ENCODE peak calls at places on chromosomes 5 and 9, in nine cellular contexts. J is mucosa of descending colon; V is CD8-positive, alpha-beta T cell; K is psoas muscle; O is hepatocyte; U is right atrium auricular region; X is BJ; B is PC-9; S is BE2C. R is an unnamed sample. For H3K36me3, the result is how much of the 10 kb centered on the place peaks cover.

GRCh38 chr9:18466101-18466500 is 7.9 kb upstream of the ADAMTSL1 start:
- DNase-seq in J (no peak), V (no peak), K (no peak), O (no peak), U (no peak), X (no peak), B (no peak), S (no peak), R (no peak)

GRCh38 chr5:143135832-143136551 is 267.5 kb downstream of the NR3C1 start:
- DNase-seq in J (no peak), V (no peak), K (peak), O (peak), U (no peak), X (no peak), B (no peak), S (no peak), R (no peak)

GRCh38 chr5:69136296-69136695 is 30.7 kb upstream of the CCNB1 start:
- DNase-seq in J (no peak), V (no peak), K (no peak), O (no peak), U (no peak), X (no peak), B (peak), S (no peak), R (no peak)

GRCh38 chr9:107491081-107492053 is 1.8 kb upstream of the KLF4 start:
- DNase-seq in J (peak), V (no peak), K (peak), O (peak), U (peak), X (no peak), B (no peak), S (no peak), R (no peak)

GRCh38 chr5:38291355-38291754 is 33.0 kb downstream of the EGFLAM start:
- DNase-seq in J (no peak), V (no peak), K (no peak), O (no peak), U (no peak), X (no peak), B (no peak), S (no peak), R (no peak)

GRCh38 chr5:155114655-155115054 is 101.1 kb downstream of the KIF4B start:
- DNase-seq in J (no peak), V (no peak), K (no peak), O (no peak), U (no peak), X (no peak), B (no peak), S (no peak), R (no peak)

GRCh38 chr5:178477224-178478201 is 112.7 kb downstream of the COL23A1 start:
- DNase-seq in J (no peak), V (no peak), K (no peak), O (no peak), U (no peak), X (no peak), B (no peak), S (no peak), R (no peak)

GRCh38 chr9:19800884-19801283 is 12.0 kb upstream of the SLC24A2 start:
- DNase-seq in J (no peak), V (no peak), K (no peak), O (no peak), U (no peak), X (no peak), B (no peak), S (no peak), R (no peak)

GRCh38 chr9:84819446-84819845 is 149.9 kb downstream of the NTRK2 start:
- DNase-seq in J (no peak), V (no peak), K (no peak), O (no peak), U (no peak), X (no peak), B (no peak), S (no peak), R (no peak)
- H3K4me3 ChIP-seq in J (no peak), V (no peak), K (no peak), O (no peak), U (no peak), X (no peak), B (no peak), S (no peak), R (no peak)

GRCh38 chr9:109452761-109453160 is 45.3 kb downstream of the PTPN3 start:
- DNase-seq in J (no peak), V (no peak), K (no peak), O (no peak), U (no peak), X (no peak), B (peak), S (no peak), R (peak)

GRCh38 chr9:109455391-109455790 is 42.7 kb downstream of the PTPN3 start:
- DNase-seq in J (no peak), V (no peak), K (no peak), O (no peak), U (no peak), X (no peak), B (no peak), S (no peak), R (no peak)

GRCh38 chr9:109454601-109455155 is 43.4 kb downstream of the PTPN3 start:
- DNase-seq in J (no peak), V (no peak), K (no peak), O (no peak), U (no peak), X (no peak), B (no peak), S (no peak), R (no peak)

GRCh38 chr9:109453210-109453842 is 44.8 kb downstream of the PTPN3 start:
- DNase-seq in J (no peak), V (no peak), K (no peak), O (peak), U (no peak), X (peak), B (peak), S (no peak), R (no peak)

DNA sequence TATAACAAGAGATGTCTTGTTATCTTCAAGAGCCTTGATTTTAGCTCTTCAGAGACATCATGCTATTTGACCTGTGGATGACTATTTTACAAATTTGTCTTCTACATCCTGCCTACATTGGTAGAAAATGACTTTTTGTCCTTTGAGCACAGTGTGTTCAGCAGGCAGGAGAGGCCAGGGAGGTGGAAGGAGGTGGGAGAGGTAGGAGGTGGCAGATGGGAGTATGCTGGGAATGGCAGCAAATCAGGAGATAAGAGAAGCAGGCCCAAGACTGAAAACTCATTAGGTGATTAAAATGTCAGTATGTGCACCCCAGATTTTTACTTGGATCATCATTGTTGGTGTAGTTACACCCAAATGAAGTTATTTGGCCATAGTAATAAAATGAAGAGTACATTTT is 44.1 kb downstream of the PTPN3 start:
- DNase-seq in J (no peak), V (no peak), K (no peak), O (no peak), U (no peak), X (no peak), B (no peak), S (no peak), R (no peak)
- H3K36me3 ChIP-seq in J (under half), V (under half), K (under half), O (under half), U (under half), X (under half), B (under half), S (under half), R (under half)

GRCh38 chr9:123401879-123402513 is 46.0 kb downstream of the CRB2 start:
- DNase-seq in J (peak), V (no peak), K (no peak), O (peak), U (no peak), X (peak), B (no peak), S (peak), R (peak)
- H3K4me3 ChIP-seq in J (no peak), V (no peak), K (no peak), O (no peak), U (no peak), X (no peak), B (no peak), S (no peak), R (no peak)

DNA sequence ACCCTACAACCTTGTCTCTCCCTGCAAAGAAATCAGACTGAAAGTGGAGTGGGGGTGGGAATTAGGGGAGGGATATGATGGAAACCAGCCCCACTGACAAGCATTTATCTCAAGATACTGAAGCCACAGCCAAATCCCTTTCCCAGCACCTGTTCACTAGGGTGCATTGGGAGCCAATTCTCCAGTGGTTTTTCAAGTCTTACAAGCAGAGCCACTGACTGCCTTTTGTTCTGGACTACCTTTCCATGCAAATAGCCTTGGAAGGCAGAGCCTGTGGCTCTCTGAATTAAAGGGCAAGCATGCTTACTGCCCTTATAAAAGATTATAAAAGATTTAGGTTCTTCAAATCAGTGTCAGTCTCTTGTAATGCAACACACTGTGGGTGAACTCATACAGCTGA is 8.8 kb upstream of the GGTA1 start:
- DNase-seq in J (no peak), V (no peak), K (no peak), O (no peak), U (no peak), X (no peak), B (peak), S (no peak), R (no peak)
- H3K36me3 ChIP-seq in J (under half), V (under half), K (under half), O (under half), U (under half), X (under half), B (under half), S (under half), R (under half)

DNA sequence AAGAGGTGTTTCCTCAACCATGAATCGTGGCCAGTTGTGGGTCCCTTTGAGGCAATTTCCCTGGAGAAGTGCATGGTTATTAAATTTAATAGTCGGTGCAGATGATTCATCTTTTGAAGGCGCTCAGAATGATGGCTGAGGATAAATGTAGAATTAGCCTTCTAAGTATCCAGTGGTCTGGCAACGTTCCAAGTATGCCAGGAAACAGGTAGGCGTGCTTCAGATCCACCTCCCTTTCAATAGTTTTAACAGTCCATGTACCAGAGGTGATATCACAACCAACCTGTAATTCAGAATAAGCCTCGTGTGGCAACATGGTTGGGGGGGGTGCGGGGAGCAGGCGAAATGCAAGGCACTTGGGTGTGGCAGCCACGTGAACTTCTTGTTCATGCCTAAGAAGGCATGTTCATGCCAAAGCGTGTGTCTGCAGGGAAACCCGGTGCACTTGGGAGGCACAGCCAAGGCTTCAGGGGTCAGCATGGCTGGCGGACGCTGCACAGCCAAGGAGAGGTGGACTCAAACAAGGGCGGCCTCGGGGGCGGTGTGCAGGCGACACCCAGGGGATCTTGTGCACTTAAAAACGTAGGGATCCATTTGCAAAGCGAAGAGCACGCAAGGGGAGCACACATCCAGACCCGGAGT is 5.2 kb upstream of the NKD2 start:
- DNase-seq in J (peak), V (no peak), K (peak), O (peak), U (peak), X (no peak), B (peak), S (no peak), R (peak)
- H3K4me3 ChIP-seq in J (no peak), V (no peak), K (no peak), O (no peak), U (no peak), X (no peak), B (no peak), S (peak), R (no peak)

DNA sequence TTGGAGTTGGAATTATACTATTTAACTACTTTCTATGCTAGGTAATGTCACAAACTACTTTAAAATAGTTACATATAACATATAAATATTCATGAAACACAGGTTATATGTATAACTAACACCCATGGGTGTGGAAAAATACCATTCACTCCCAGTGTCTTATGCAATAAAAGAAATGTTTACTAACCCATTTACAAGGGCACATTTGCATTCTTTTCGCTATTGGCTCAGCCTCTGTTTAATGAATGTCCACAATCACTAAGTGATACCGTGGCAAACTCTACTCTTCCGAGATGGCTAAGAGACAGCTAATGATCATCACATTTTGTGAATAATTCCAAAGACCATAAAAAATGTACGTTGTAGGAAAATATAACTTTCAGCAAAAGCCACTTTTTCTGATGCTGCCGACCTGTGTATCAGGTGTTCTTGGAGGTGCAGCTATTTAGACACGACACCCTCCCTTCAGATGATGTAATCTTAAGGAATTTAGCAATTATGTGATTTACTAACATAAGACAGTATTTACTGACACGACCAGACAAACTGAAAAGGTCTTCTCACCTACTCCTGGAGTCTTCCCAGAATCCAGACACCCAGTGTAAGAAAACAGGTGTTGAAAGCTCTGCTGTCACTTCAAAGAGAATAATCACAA is 121.7 kb upstream of the FAM120A start:
- DNase-seq in J (no peak), V (no peak), K (no peak), O (no peak), U (no peak), X (no peak), B (peak), S (no peak), R (no peak)
- H3K36me3 ChIP-seq in J (under half), V (under half), K (under half), O (under half), U (under half), X (under half), B (under half), S (under half), R (under half)

DNA sequence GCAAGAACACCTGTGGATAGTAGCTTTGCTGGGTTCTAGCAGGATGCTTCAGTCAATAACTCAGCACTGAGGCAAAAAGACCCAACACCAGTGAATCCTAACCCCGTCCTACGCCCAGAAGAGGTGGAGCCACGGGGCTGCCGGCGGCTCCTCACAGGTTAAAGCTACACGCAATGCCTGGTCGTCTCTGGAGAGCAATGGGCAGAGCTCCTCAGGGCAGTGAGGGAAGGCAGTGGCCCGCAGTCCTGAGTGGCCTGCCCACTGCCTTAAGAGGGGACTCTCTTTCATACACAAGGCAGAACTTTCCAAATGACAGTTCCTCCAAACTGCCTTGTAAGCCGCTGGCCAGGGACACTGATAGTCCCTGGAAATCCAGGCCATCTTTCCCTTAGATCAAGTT is 244.2 kb upstream of the IRX2 start:
- DNase-seq in J (no peak), V (no peak), K (no peak), O (no peak), U (no peak), X (no peak), B (no peak), S (no peak), R (no peak)
- H3K4me3 ChIP-seq in J (no peak), V (no peak), K (no peak), O (no peak), U (no peak), X (no peak), B (no peak), S (no peak), R (no peak)

DNA sequence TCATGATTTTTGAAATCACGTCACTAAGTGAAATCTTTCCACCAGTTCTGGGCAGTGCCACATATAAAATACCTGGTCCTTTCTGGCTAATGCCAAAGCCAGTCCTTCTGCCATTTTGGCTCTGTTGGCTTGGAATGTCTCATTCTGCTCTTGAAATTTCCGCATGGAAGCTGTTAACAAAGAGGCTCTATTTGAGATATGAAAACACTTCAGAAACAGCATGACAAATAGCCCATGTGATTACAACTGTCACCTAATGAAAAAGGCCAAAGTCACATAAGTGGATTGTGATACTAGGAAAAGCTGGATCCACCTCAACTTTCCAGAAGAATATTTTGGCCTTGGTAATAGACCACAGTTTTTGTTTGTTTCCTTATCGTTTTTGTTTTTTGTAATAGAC is 12.8 kb downstream of the GOLGA1 start:
- DNase-seq in J (no peak), V (no peak), K (no peak), O (no peak), U (no peak), X (no peak), B (no peak), S (no peak), R (no peak)
- H3K36me3 ChIP-seq in J (under half), V (under half), K (under half), O (under half), U (under half), X (under half), B (under half), S (under half), R (under half)